ENCODE peak calls at places on chromosomes 13 and 19, in seven cellular contexts. One of them, this sample, is unnamed.

GRCh38 chr19:57620673-57621348 is 6.8 kb downstream of the ZNF134 start:
- DNase-seq in GM13977: no peak
- DNase-seq in naive thymus-derived CD8-positive, alpha-beta T cell: no peak
- DNase-seq in activated CD8-positive, alpha-beta memory T cell treated with anti-CD3 and anti-CD28 coated beads for 48 hours: no peak
- DNase-seq in renal cortical epithelial cell: peak; percentile 11
- DNase-seq in stimulated activated CD4-positive, alpha-beta T cell treated with anti-CD3 and anti-CD28 coated beads, Interleukin-1b, Interleukin-23, amount 100 ng/mL, for 1 hour: no peak
- DNase-seq in ascending aorta: no peak
- DNase-seq in this sample: no peak

GRCh38 chr13:50248537-50249521 is 233.6 kb downstream of the KCNRG start:
- DNase-seq in GM13977: no peak
- DNase-seq in naive thymus-derived CD8-positive, alpha-beta T cell: no peak
- DNase-seq in activated CD8-positive, alpha-beta memory T cell treated with anti-CD3 and anti-CD28 coated beads for 48 hours: no peak
- DNase-seq in renal cortical epithelial cell: peak; percentile 26
- DNase-seq in stimulated activated CD4-positive, alpha-beta T cell treated with anti-CD3 and anti-CD28 coated beads, Interleukin-1b, Interleukin-23, amount 100 ng/mL, for 1 hour: no peak
- DNase-seq in ascending aorta: no peak
- DNase-seq in this sample: no peak

GRCh38 chr19:43768273-43769050 is 12.3 kb downstream of the KCNN4 start:
- DNase-seq in GM13977: no peak
- DNase-seq in naive thymus-derived CD8-positive, alpha-beta T cell: peak; percentile 22
- DNase-seq in activated CD8-positive, alpha-beta memory T cell treated with anti-CD3 and anti-CD28 coated beads for 48 hours: no peak
- DNase-seq in renal cortical epithelial cell: no peak
- DNase-seq in stimulated activated CD4-positive, alpha-beta T cell treated with anti-CD3 and anti-CD28 coated beads, Interleukin-1b, Interleukin-23, amount 100 ng/mL, for 1 hour: no peak
- DNase-seq in ascending aorta: peak; percentile 80
- DNase-seq in this sample: no peak

GRCh38 chr13:85816413-85816812 is 17.2 kb upstream of the SLITRK6 start:
- DNase-seq in GM13977: no peak
- DNase-seq in naive thymus-derived CD8-positive, alpha-beta T cell: no peak
- DNase-seq in activated CD8-positive, alpha-beta memory T cell treated with anti-CD3 and anti-CD28 coated beads for 48 hours: no peak
- DNase-seq in renal cortical epithelial cell: no peak
- DNase-seq in stimulated activated CD4-positive, alpha-beta T cell treated with anti-CD3 and anti-CD28 coated beads, Interleukin-1b, Interleukin-23, amount 100 ng/mL, for 1 hour: no peak
- DNase-seq in ascending aorta: no peak
- DNase-seq in this sample: no peak

GRCh38 chr19:15779756-15780476 is 7.5 kb upstream of the OR10H5 start:
- DNase-seq in GM13977: no peak
- DNase-seq in naive thymus-derived CD8-positive, alpha-beta T cell: no peak
- DNase-seq in activated CD8-positive, alpha-beta memory T cell treated with anti-CD3 and anti-CD28 coated beads for 48 hours: no peak
- DNase-seq in renal cortical epithelial cell: peak; percentile 8
- DNase-seq in stimulated activated CD4-positive, alpha-beta T cell treated with anti-CD3 and anti-CD28 coated beads, Interleukin-1b, Interleukin-23, amount 100 ng/mL, for 1 hour: no peak
- DNase-seq in ascending aorta: peak; percentile 91
- DNase-seq in this sample: no peak

GRCh38 chr13:46751811-46752635 is 44.9 kb downstream of the ESD start:
- DNase-seq in GM13977: no peak
- DNase-seq in naive thymus-derived CD8-positive, alpha-beta T cell: no peak
- DNase-seq in activated CD8-positive, alpha-beta memory T cell treated with anti-CD3 and anti-CD28 coated beads for 48 hours: peak; percentile 12
- DNase-seq in renal cortical epithelial cell: peak; percentile 21
- DNase-seq in stimulated activated CD4-positive, alpha-beta T cell treated with anti-CD3 and anti-CD28 coated beads, Interleukin-1b, Interleukin-23, amount 100 ng/mL, for 1 hour: no peak
- DNase-seq in ascending aorta: no peak
- DNase-seq in this sample: peak; percentile 4

GRCh38 chr19:4622695-4623421 is 16.5 kb upstream of the TNFAIP8L1 start:
- DNase-seq in GM13977: no peak
- DNase-seq in naive thymus-derived CD8-positive, alpha-beta T cell: no peak
- DNase-seq in activated CD8-positive, alpha-beta memory T cell treated with anti-CD3 and anti-CD28 coated beads for 48 hours: no peak
- DNase-seq in renal cortical epithelial cell: no peak
- DNase-seq in stimulated activated CD4-positive, alpha-beta T cell treated with anti-CD3 and anti-CD28 coated beads, Interleukin-1b, Interleukin-23, amount 100 ng/mL, for 1 hour: no peak
- DNase-seq in ascending aorta: no peak
- DNase-seq in this sample: no peak

GRCh38 chr13:112773601-112774447 is 84.0 kb downstream of the ATP11A start:
- DNase-seq in GM13977: no peak
- DNase-seq in naive thymus-derived CD8-positive, alpha-beta T cell: no peak
- DNase-seq in activated CD8-positive, alpha-beta memory T cell treated with anti-CD3 and anti-CD28 coated beads for 48 hours: no peak
- DNase-seq in renal cortical epithelial cell: no peak
- DNase-seq in stimulated activated CD4-positive, alpha-beta T cell treated with anti-CD3 and anti-CD28 coated beads, Interleukin-1b, Interleukin-23, amount 100 ng/mL, for 1 hour: no peak
- DNase-seq in ascending aorta: no peak
- DNase-seq in this sample: no peak

GRCh38 chr19:2546128-2547032 is 70.5 kb downstream of the GADD45B start:
- DNase-seq in GM13977: no peak
- DNase-seq in naive thymus-derived CD8-positive, alpha-beta T cell: no peak
- DNase-seq in activated CD8-positive, alpha-beta memory T cell treated with anti-CD3 and anti-CD28 coated beads for 48 hours: no peak
- DNase-seq in renal cortical epithelial cell: peak; percentile 21
- DNase-seq in stimulated activated CD4-positive, alpha-beta T cell treated with anti-CD3 and anti-CD28 coated beads, Interleukin-1b, Interleukin-23, amount 100 ng/mL, for 1 hour: no peak
- DNase-seq in ascending aorta: peak; percentile 95
- DNase-seq in this sample: no peak

GRCh38 chr13:95505265-95505664 is 47.3 kb upstream of the CLDN10 start:
- DNase-seq in GM13977: no peak
- DNase-seq in naive thymus-derived CD8-positive, alpha-beta T cell: no peak
- DNase-seq in activated CD8-positive, alpha-beta memory T cell treated with anti-CD3 and anti-CD28 coated beads for 48 hours: no peak
- DNase-seq in renal cortical epithelial cell: peak; percentile 41
- DNase-seq in stimulated activated CD4-positive, alpha-beta T cell treated with anti-CD3 and anti-CD28 coated beads, Interleukin-1b, Interleukin-23, amount 100 ng/mL, for 1 hour: no peak
- DNase-seq in ascending aorta: no peak
- DNase-seq in this sample: no peak

GRCh38 chr19:3345850-3346460 is 20.4 kb upstream of the NFIC start:
- DNase-seq in GM13977: no peak
- DNase-seq in naive thymus-derived CD8-positive, alpha-beta T cell: no peak
- DNase-seq in activated CD8-positive, alpha-beta memory T cell treated with anti-CD3 and anti-CD28 coated beads for 48 hours: no peak
- DNase-seq in renal cortical epithelial cell: no peak
- DNase-seq in stimulated activated CD4-positive, alpha-beta T cell treated with anti-CD3 and anti-CD28 coated beads, Interleukin-1b, Interleukin-23, amount 100 ng/mL, for 1 hour: no peak
- DNase-seq in ascending aorta: no peak
- DNase-seq in this sample: no peak

GRCh38 chr13:40124648-40125045 is 469.2 kb downstream of the COG6 start:
- DNase-seq in GM13977: no peak
- DNase-seq in naive thymus-derived CD8-positive, alpha-beta T cell: no peak
- DNase-seq in activated CD8-positive, alpha-beta memory T cell treated with anti-CD3 and anti-CD28 coated beads for 48 hours: no peak
- DNase-seq in renal cortical epithelial cell: no peak
- DNase-seq in stimulated activated CD4-positive, alpha-beta T cell treated with anti-CD3 and anti-CD28 coated beads, Interleukin-1b, Interleukin-23, amount 100 ng/mL, for 1 hour: no peak
- DNase-seq in ascending aorta: no peak
- DNase-seq in this sample: no peak

GRCh38 chr19:17049711-17050280 is 23.2 kb upstream of the CPAMD8 start:
- DNase-seq in GM13977: no peak
- DNase-seq in naive thymus-derived CD8-positive, alpha-beta T cell: no peak
- DNase-seq in activated CD8-positive, alpha-beta memory T cell treated with anti-CD3 and anti-CD28 coated beads for 48 hours: no peak
- DNase-seq in renal cortical epithelial cell: peak; percentile 11
- DNase-seq in stimulated activated CD4-positive, alpha-beta T cell treated with anti-CD3 and anti-CD28 coated beads, Interleukin-1b, Interleukin-23, amount 100 ng/mL, for 1 hour: no peak
- DNase-seq in ascending aorta: no peak
- DNase-seq in this sample: no peak

GRCh38 chr19:52734340-52734892 is 428 bp downstream of the ZNF611 start:
- DNase-seq in GM13977: peak; percentile 48
- DNase-seq in naive thymus-derived CD8-positive, alpha-beta T cell: no peak
- DNase-seq in activated CD8-positive, alpha-beta memory T cell treated with anti-CD3 and anti-CD28 coated beads for 48 hours: no peak
- DNase-seq in renal cortical epithelial cell: no peak
- DNase-seq in stimulated activated CD4-positive, alpha-beta T cell treated with anti-CD3 and anti-CD28 coated beads, Interleukin-1b, Interleukin-23, amount 100 ng/mL, for 1 hour: no peak
- DNase-seq in ascending aorta: no peak
- DNase-seq in this sample: no peak

GRCh38 chr19:4088975-4089374 is 22.3 kb upstream of the ZBTB7A start:
- DNase-seq in GM13977: peak; percentile 65
- DNase-seq in naive thymus-derived CD8-positive, alpha-beta T cell: peak; percentile 75
- DNase-seq in activated CD8-positive, alpha-beta memory T cell treated with anti-CD3 and anti-CD28 coated beads for 48 hours: no peak
- DNase-seq in renal cortical epithelial cell: no peak
- DNase-seq in stimulated activated CD4-positive, alpha-beta T cell treated with anti-CD3 and anti-CD28 coated beads, Interleukin-1b, Interleukin-23, amount 100 ng/mL, for 1 hour: no peak
- DNase-seq in ascending aorta: no peak
- DNase-seq in this sample: no peak

GRCh38 chr13:107099661-107100060 is 531.7 kb upstream of the ARGLU1 start:
- DNase-seq in GM13977: no peak
- DNase-seq in naive thymus-derived CD8-positive, alpha-beta T cell: no peak
- DNase-seq in activated CD8-positive, alpha-beta memory T cell treated with anti-CD3 and anti-CD28 coated beads for 48 hours: no peak
- DNase-seq in renal cortical epithelial cell: peak; percentile 73
- DNase-seq in stimulated activated CD4-positive, alpha-beta T cell treated with anti-CD3 and anti-CD28 coated beads, Interleukin-1b, Interleukin-23, amount 100 ng/mL, for 1 hour: no peak
- DNase-seq in ascending aorta: no peak
- DNase-seq in this sample: no peak

GRCh38 chr19:576768-577438 is 4.5 kb downstream of the BSG start:
- DNase-seq in GM13977: no peak
- DNase-seq in naive thymus-derived CD8-positive, alpha-beta T cell: no peak
- DNase-seq in activated CD8-positive, alpha-beta memory T cell treated with anti-CD3 and anti-CD28 coated beads for 48 hours: no peak
- DNase-seq in renal cortical epithelial cell: no peak
- DNase-seq in stimulated activated CD4-positive, alpha-beta T cell treated with anti-CD3 and anti-CD28 coated beads, Interleukin-1b, Interleukin-23, amount 100 ng/mL, for 1 hour: no peak
- DNase-seq in ascending aorta: no peak
- DNase-seq in this sample: no peak

GRCh38 chr13:23741879-23742510 is 147.2 kb downstream of the MIPEP start:
- DNase-seq in GM13977: no peak
- DNase-seq in naive thymus-derived CD8-positive, alpha-beta T cell: no peak
- DNase-seq in activated CD8-positive, alpha-beta memory T cell treated with anti-CD3 and anti-CD28 coated beads for 48 hours: no peak
- DNase-seq in renal cortical epithelial cell: no peak
- DNase-seq in stimulated activated CD4-positive, alpha-beta T cell treated with anti-CD3 and anti-CD28 coated beads, Interleukin-1b, Interleukin-23, amount 100 ng/mL, for 1 hour: no peak
- DNase-seq in ascending aorta: no peak
- DNase-seq in this sample: no peak

GRCh38 chr13:60759499-60759898 is 362.5 kb downstream of the TDRD3 start:
- DNase-seq in GM13977: no peak
- DNase-seq in naive thymus-derived CD8-positive, alpha-beta T cell: no peak
- DNase-seq in activated CD8-positive, alpha-beta memory T cell treated with anti-CD3 and anti-CD28 coated beads for 48 hours: no peak
- DNase-seq in renal cortical epithelial cell: peak; percentile 38
- DNase-seq in stimulated activated CD4-positive, alpha-beta T cell treated with anti-CD3 and anti-CD28 coated beads, Interleukin-1b, Interleukin-23, amount 100 ng/mL, for 1 hour: no peak
- DNase-seq in ascending aorta: no peak
- DNase-seq in this sample: no peak

GRCh38 chr19:31979949-31980670 is 365.3 kb upstream of the ZNF507 start:
- DNase-seq in GM13977: no peak
- DNase-seq in naive thymus-derived CD8-positive, alpha-beta T cell: no peak
- DNase-seq in activated CD8-positive, alpha-beta memory T cell treated with anti-CD3 and anti-CD28 coated beads for 48 hours: no peak
- DNase-seq in renal cortical epithelial cell: no peak
- DNase-seq in stimulated activated CD4-positive, alpha-beta T cell treated with anti-CD3 and anti-CD28 coated beads, Interleukin-1b, Interleukin-23, amount 100 ng/mL, for 1 hour: no peak
- DNase-seq in ascending aorta: no peak
- DNase-seq in this sample: no peak

GRCh38 chr13:43662976-43663375 is 123.8 kb downstream of the ENOX1 start:
- DNase-seq in GM13977: no peak
- DNase-seq in naive thymus-derived CD8-positive, alpha-beta T cell: no peak
- DNase-seq in activated CD8-positive, alpha-beta memory T cell treated with anti-CD3 and anti-CD28 coated beads for 48 hours: no peak
- DNase-seq in renal cortical epithelial cell: no peak
- DNase-seq in stimulated activated CD4-positive, alpha-beta T cell treated with anti-CD3 and anti-CD28 coated beads, Interleukin-1b, Interleukin-23, amount 100 ng/mL, for 1 hour: no peak
- DNase-seq in ascending aorta: no peak
- DNase-seq in this sample: no peak

GRCh38 chr19:13054605-13055212 is 47.9 kb downstream of the LYL1 start:
- DNase-seq in GM13977: no peak
- DNase-seq in naive thymus-derived CD8-positive, alpha-beta T cell: no peak
- DNase-seq in activated CD8-positive, alpha-beta memory T cell treated with anti-CD3 and anti-CD28 coated beads for 48 hours: no peak
- DNase-seq in renal cortical epithelial cell: no peak
- DNase-seq in stimulated activated CD4-positive, alpha-beta T cell treated with anti-CD3 and anti-CD28 coated beads, Interleukin-1b, Interleukin-23, amount 100 ng/mL, for 1 hour: no peak
- DNase-seq in ascending aorta: no peak
- DNase-seq in this sample: no peak

GRCh38 chr19:58229255-58229639 is 533 bp downstream of the ZNF544 start:
- DNase-seq in GM13977: no peak
- DNase-seq in naive thymus-derived CD8-positive, alpha-beta T cell: no peak
- DNase-seq in activated CD8-positive, alpha-beta memory T cell treated with anti-CD3 and anti-CD28 coated beads for 48 hours: no peak
- DNase-seq in renal cortical epithelial cell: peak; percentile 11
- DNase-seq in stimulated activated CD4-positive, alpha-beta T cell treated with anti-CD3 and anti-CD28 coated beads, Interleukin-1b, Interleukin-23, amount 100 ng/mL, for 1 hour: no peak
- DNase-seq in ascending aorta: no peak
- DNase-seq in this sample: no peak

GRCh38 chr19:56994251-56995017 is 125.4 kb upstream of the USP29 start:
- DNase-seq in GM13977: no peak
- DNase-seq in naive thymus-derived CD8-positive, alpha-beta T cell: no peak
- DNase-seq in activated CD8-positive, alpha-beta memory T cell treated with anti-CD3 and anti-CD28 coated beads for 48 hours: no peak
- DNase-seq in renal cortical epithelial cell: no peak
- DNase-seq in stimulated activated CD4-positive, alpha-beta T cell treated with anti-CD3 and anti-CD28 coated beads, Interleukin-1b, Interleukin-23, amount 100 ng/mL, for 1 hour: no peak
- DNase-seq in ascending aorta: no peak
- DNase-seq in this sample: no peak

GRCh38 chr19:23698711-23699520 is 11.9 kb upstream of the ZNF675 start:
- DNase-seq in GM13977: no peak
- DNase-seq in naive thymus-derived CD8-positive, alpha-beta T cell: no peak
- DNase-seq in activated CD8-positive, alpha-beta memory T cell treated with anti-CD3 and anti-CD28 coated beads for 48 hours: no peak
- DNase-seq in renal cortical epithelial cell: no peak
- DNase-seq in stimulated activated CD4-positive, alpha-beta T cell treated with anti-CD3 and anti-CD28 coated beads, Interleukin-1b, Interleukin-23, amount 100 ng/mL, for 1 hour: no peak
- DNase-seq in ascending aorta: no peak
- DNase-seq in this sample: no peak

GRCh38 chr19:50427318-50427925 is 5.3 kb upstream of the MYBPC2 start:
- DNase-seq in GM13977: no peak
- DNase-seq in naive thymus-derived CD8-positive, alpha-beta T cell: no peak
- DNase-seq in activated CD8-positive, alpha-beta memory T cell treated with anti-CD3 and anti-CD28 coated beads for 48 hours: no peak
- DNase-seq in renal cortical epithelial cell: no peak
- DNase-seq in stimulated activated CD4-positive, alpha-beta T cell treated with anti-CD3 and anti-CD28 coated beads, Interleukin-1b, Interleukin-23, amount 100 ng/mL, for 1 hour: no peak
- DNase-seq in ascending aorta: no peak
- DNase-seq in this sample: no peak

GRCh38 chr19:16495982-16496612 is at the start of the genes C19orf44 and CALR3:
- DNase-seq in GM13977: peak; percentile 95
- DNase-seq in naive thymus-derived CD8-positive, alpha-beta T cell: peak; percentile 97
- DNase-seq in activated CD8-positive, alpha-beta memory T cell treated with anti-CD3 and anti-CD28 coated beads for 48 hours: peak; percentile 71
- DNase-seq in renal cortical epithelial cell: peak; percentile 93
- DNase-seq in stimulated activated CD4-positive, alpha-beta T cell treated with anti-CD3 and anti-CD28 coated beads, Interleukin-1b, Interleukin-23, amount 100 ng/mL, for 1 hour: peak; percentile 92
- DNase-seq in ascending aorta: peak; percentile 100
- DNase-seq in this sample: peak; percentile 94

GRCh38 chr13:83168575-83168974 is 713.7 kb downstream of the SLITRK1 start:
- DNase-seq in GM13977: no peak
- DNase-seq in naive thymus-derived CD8-positive, alpha-beta T cell: no peak
- DNase-seq in activated CD8-positive, alpha-beta memory T cell treated with anti-CD3 and anti-CD28 coated beads for 48 hours: no peak
- DNase-seq in renal cortical epithelial cell: peak; percentile 2
- DNase-seq in stimulated activated CD4-positive, alpha-beta T cell treated with anti-CD3 and anti-CD28 coated beads, Interleukin-1b, Interleukin-23, amount 100 ng/mL, for 1 hour: no peak
- DNase-seq in ascending aorta: no peak
- DNase-seq in this sample: no peak

GRCh38 chr13:20099319-20099718 is 61.5 kb downstream of the GJA3 start:
- DNase-seq in GM13977: no peak
- DNase-seq in naive thymus-derived CD8-positive, alpha-beta T cell: no peak
- DNase-seq in activated CD8-positive, alpha-beta memory T cell treated with anti-CD3 and anti-CD28 coated beads for 48 hours: no peak
- DNase-seq in renal cortical epithelial cell: no peak
- DNase-seq in stimulated activated CD4-positive, alpha-beta T cell treated with anti-CD3 and anti-CD28 coated beads, Interleukin-1b, Interleukin-23, amount 100 ng/mL, for 1 hour: no peak
- DNase-seq in ascending aorta: no peak
- DNase-seq in this sample: no peak

GRCh38 chr19:39951686-39952085 is 17.3 kb upstream of the FCGBP start:
- DNase-seq in GM13977: no peak
- DNase-seq in naive thymus-derived CD8-positive, alpha-beta T cell: no peak
- DNase-seq in activated CD8-positive, alpha-beta memory T cell treated with anti-CD3 and anti-CD28 coated beads for 48 hours: no peak
- DNase-seq in renal cortical epithelial cell: peak; percentile 69
- DNase-seq in stimulated activated CD4-positive, alpha-beta T cell treated with anti-CD3 and anti-CD28 coated beads, Interleukin-1b, Interleukin-23, amount 100 ng/mL, for 1 hour: no peak
- DNase-seq in ascending aorta: peak; percentile 35
- DNase-seq in this sample: no peak

GRCh38 chr19:4267101-4267900 is 11.8 kb upstream of the SHD start:
- DNase-seq in GM13977: peak; percentile 81
- DNase-seq in naive thymus-derived CD8-positive, alpha-beta T cell: peak; percentile 81
- DNase-seq in activated CD8-positive, alpha-beta memory T cell treated with anti-CD3 and anti-CD28 coated beads for 48 hours: peak; percentile 53
- DNase-seq in renal cortical epithelial cell: peak; percentile 23
- DNase-seq in stimulated activated CD4-positive, alpha-beta T cell treated with anti-CD3 and anti-CD28 coated beads, Interleukin-1b, Interleukin-23, amount 100 ng/mL, for 1 hour: no peak
- DNase-seq in ascending aorta: peak; percentile 69
- DNase-seq in this sample: peak; percentile 60

GRCh38 chr13:45333973-45334922 is 6.7 kb downstream of the TPT1 start:
- DNase-seq in GM13977: no peak
- DNase-seq in naive thymus-derived CD8-positive, alpha-beta T cell: no peak
- DNase-seq in activated CD8-positive, alpha-beta memory T cell treated with anti-CD3 and anti-CD28 coated beads for 48 hours: no peak
- DNase-seq in renal cortical epithelial cell: no peak
- DNase-seq in stimulated activated CD4-positive, alpha-beta T cell treated with anti-CD3 and anti-CD28 coated beads, Interleukin-1b, Interleukin-23, amount 100 ng/mL, for 1 hour: no peak
- DNase-seq in ascending aorta: no peak
- DNase-seq in this sample: no peak

GRCh38 chr19:19366691-19367396 is 38.6 kb upstream of the GATAD2A start:
- DNase-seq in GM13977: peak; percentile 75
- DNase-seq in naive thymus-derived CD8-positive, alpha-beta T cell: peak; percentile 86
- DNase-seq in activated CD8-positive, alpha-beta memory T cell treated with anti-CD3 and anti-CD28 coated beads for 48 hours: peak; percentile 37
- DNase-seq in renal cortical epithelial cell: peak; percentile 74
- DNase-seq in stimulated activated CD4-positive, alpha-beta T cell treated with anti-CD3 and anti-CD28 coated beads, Interleukin-1b, Interleukin-23, amount 100 ng/mL, for 1 hour: peak; percentile 42
- DNase-seq in ascending aorta: peak; percentile 84
- DNase-seq in this sample: peak; percentile 51

GRCh38 chr13:31909889-31910551 is 121.6 kb upstream of the FRY start:
- DNase-seq in GM13977: no peak
- DNase-seq in naive thymus-derived CD8-positive, alpha-beta T cell: no peak
- DNase-seq in activated CD8-positive, alpha-beta memory T cell treated with anti-CD3 and anti-CD28 coated beads for 48 hours: no peak
- DNase-seq in renal cortical epithelial cell: peak; percentile 59
- DNase-seq in stimulated activated CD4-positive, alpha-beta T cell treated with anti-CD3 and anti-CD28 coated beads, Interleukin-1b, Interleukin-23, amount 100 ng/mL, for 1 hour: no peak
- DNase-seq in ascending aorta: no peak
- DNase-seq in this sample: peak; percentile 5

This sample was measured in effector CD8-positive, alpha-beta T cell.